ENCODE peak calls at places on chromosomes 7 and 10, in six cellular contexts. One of them, this sample, is unnamed.

GRCh38 chr10:132691711-132692153 is 94.2 kb downstream of the NKX6-2 start:
- DNase-seq in neuronal stem cell: no peak
- DNase-seq in activated CD4-positive, alpha-beta T cell treated with anti-CD3 and anti-CD28 coated beads, Interleukin-2, amount 50 U/mL, for 48 hours: no peak
- DNase-seq in esophagus squamous epithelium: no peak
- DNase-seq in H7: peak
- DNase-seq in iPS DF 6.9: no peak
- DNase-seq in this sample: no peak

GRCh38 chr7:1229956-1230355 is 2.7 kb upstream of the UNCX start:
- DNase-seq in esophagus squamous epithelium: no peak
- DNase-seq in H7: peak
- DNase-seq in activated CD4-positive, alpha-beta T cell treated with anti-CD3 and anti-CD28 coated beads, Interleukin-2, amount 50 U/mL, for 48 hours: no peak
- DNase-seq in iPS DF 6.9: no peak
- DNase-seq in neuronal stem cell: no peak
- DNase-seq in this sample: no peak

GRCh38 chr10:3095373-3096139 is 28.2 kb downstream of the PFKP start:
- DNase-seq in neuronal stem cell: no peak
- DNase-seq in activated CD4-positive, alpha-beta T cell treated with anti-CD3 and anti-CD28 coated beads, Interleukin-2, amount 50 U/mL, for 48 hours: peak
- DNase-seq in esophagus squamous epithelium: no peak
- DNase-seq in iPS DF 6.9: no peak
- DNase-seq in H7: no peak
- DNase-seq in this sample: peak

GRCh38 chr7:130143986-130144618 is 61.1 kb downstream of the TMEM209 start:
- DNase-seq in H7: peak
- DNase-seq in activated CD4-positive, alpha-beta T cell treated with anti-CD3 and anti-CD28 coated beads, Interleukin-2, amount 50 U/mL, for 48 hours: no peak
- DNase-seq in esophagus squamous epithelium: no peak
- DNase-seq in iPS DF 6.9: no peak
- DNase-seq in neuronal stem cell: no peak
- DNase-seq in this sample: no peak

GRCh38 chr10:10826125-10826524 is 191.5 kb upstream of the CELF2 start:
- DNase-seq in activated CD4-positive, alpha-beta T cell treated with anti-CD3 and anti-CD28 coated beads, Interleukin-2, amount 50 U/mL, for 48 hours: no peak
- DNase-seq in esophagus squamous epithelium: no peak
- DNase-seq in H7: no peak
- DNase-seq in neuronal stem cell: no peak
- DNase-seq in iPS DF 6.9: no peak
- DNase-seq in this sample: peak

GRCh38 chr10:86311900-86312299 is 54.7 kb downstream of the GRID1 start:
- DNase-seq in activated CD4-positive, alpha-beta T cell treated with anti-CD3 and anti-CD28 coated beads, Interleukin-2, amount 50 U/mL, for 48 hours: no peak
- DNase-seq in H7: no peak
- DNase-seq in esophagus squamous epithelium: no peak
- DNase-seq in iPS DF 6.9: no peak
- DNase-seq in neuronal stem cell: no peak
- DNase-seq in this sample: no peak

GRCh38 chr10:102395677-102396197 is at the start of gene NFKB2:
- DNase-seq in H7: no peak
- DNase-seq in neuronal stem cell: no peak
- DNase-seq in esophagus squamous epithelium: no peak
- DNase-seq in iPS DF 6.9: no peak
- DNase-seq in activated CD4-positive, alpha-beta T cell treated with anti-CD3 and anti-CD28 coated beads, Interleukin-2, amount 50 U/mL, for 48 hours: no peak
- DNase-seq in this sample: peak

GRCh38 chr7:20107582-20107981 is 109.6 kb downstream of the MACC1 start:
- DNase-seq in esophagus squamous epithelium: no peak
- DNase-seq in neuronal stem cell: no peak
- DNase-seq in iPS DF 6.9: no peak
- DNase-seq in activated CD4-positive, alpha-beta T cell treated with anti-CD3 and anti-CD28 coated beads, Interleukin-2, amount 50 U/mL, for 48 hours: no peak
- DNase-seq in H7: no peak
- DNase-seq in this sample: no peak

GRCh38 chr10:9193120-9193519 is 1138.6 kb downstream of the GATA3 start:
- DNase-seq in neuronal stem cell: no peak
- DNase-seq in H7: no peak
- DNase-seq in esophagus squamous epithelium: no peak
- DNase-seq in activated CD4-positive, alpha-beta T cell treated with anti-CD3 and anti-CD28 coated beads, Interleukin-2, amount 50 U/mL, for 48 hours: no peak
- DNase-seq in iPS DF 6.9: no peak
- DNase-seq in this sample: no peak